ENCODE peak calls at places on chromosomes 12 and 14, in five cellular contexts. One of them, this sample, is unnamed.

GRCh38 chr14:96797943-96798349 is 764 bp downstream of the VRK1 start:
- DNase-seq in HepG2: peak; percentile 20
- DNase-seq in A549: peak; percentile 16
- DNase-seq in GM12878: no peak
- DNase-seq in K562: no peak
- DNase-seq in this sample: no peak

GRCh38 chr12:124512667-124513296 is 54.6 kb downstream of the NCOR2 start:
- DNase-seq in GM12878: no peak
- DNase-seq in HepG2: peak; percentile 76
- DNase-seq in K562: peak; percentile 81
- DNase-seq in A549: peak; percentile 84
- DNase-seq in this sample: peak; percentile 79

GRCh38 chr12:26402648-26403047 is 207.3 kb downstream of the SSPN start:
- DNase-seq in HepG2: peak; percentile 7
- DNase-seq in A549: peak; percentile 15
- DNase-seq in GM12878: no peak
- DNase-seq in K562: no peak
- DNase-seq in this sample: no peak

GRCh38 chr12:9244894-9245293 is 36.7 kb upstream of the PZP start:
- DNase-seq in HepG2: peak; percentile 1
- DNase-seq in GM12878: peak; percentile 24
- DNase-seq in A549: peak; percentile 4
- DNase-seq in K562: no peak
- DNase-seq in this sample: no peak

GRCh38 chr14:102733326-102733725 is 43.9 kb upstream of the TRAF3 start:
- DNase-seq in A549: no peak
- DNase-seq in K562: no peak
- DNase-seq in GM12878: no peak
- DNase-seq in HepG2: no peak
- DNase-seq in this sample: no peak

GRCh38 chr14:50527970-50528369 is 4.4 kb downstream of the MAP4K5 start:
- DNase-seq in GM12878: no peak
- DNase-seq in HepG2: no peak
- DNase-seq in K562: no peak
- DNase-seq in A549: no peak
- DNase-seq in this sample: no peak

GRCh38 chr12:57213763-57214397 is 2.7 kb upstream of the NXPH4 start:
- DNase-seq in HepG2: no peak
- DNase-seq in A549: no peak
- DNase-seq in K562: no peak
- DNase-seq in GM12878: no peak
- DNase-seq in this sample: no peak

GRCh38 chr12:89731064-89731463 is 22.4 kb upstream of the ATP2B1 start:
- DNase-seq in K562: no peak
- DNase-seq in HepG2: no peak
- DNase-seq in A549: no peak
- DNase-seq in GM12878: no peak
- DNase-seq in this sample: no peak

GRCh38 chr12:75542942-75543341 is 31.5 kb upstream of the KRR1 start:
- DNase-seq in HepG2: no peak
- DNase-seq in K562: no peak
- DNase-seq in A549: no peak
- DNase-seq in GM12878: no peak
- DNase-seq in this sample: no peak

GRCh38 chr14:100041274-100041673 is 23.9 kb upstream of the EVL start:
- DNase-seq in K562: no peak
- DNase-seq in HepG2: no peak
- DNase-seq in A549: no peak
- DNase-seq in GM12878: no peak
- DNase-seq in this sample: no peak

GRCh38 chr12:18967814-18968213 is 161.7 kb upstream of the PLEKHA5 start:
- DNase-seq in K562: no peak
- DNase-seq in A549: no peak
- DNase-seq in HepG2: no peak
- DNase-seq in GM12878: no peak
- DNase-seq in this sample: no peak

GRCh38 chr12:24307153-24307552 is 357.7 kb upstream of the SOX5 start:
- DNase-seq in GM12878: no peak
- DNase-seq in K562: no peak
- DNase-seq in A549: no peak
- DNase-seq in HepG2: no peak
- DNase-seq in this sample: no peak

GRCh38 chr14:65281991-65282908 is 130.3 kb upstream of the FUT8 start:
- DNase-seq in K562: no peak
- DNase-seq in A549: no peak
- DNase-seq in GM12878: no peak
- DNase-seq in HepG2: no peak
- DNase-seq in this sample: peak; percentile 80

GRCh38 chr12:75658826-75659823 is 147.7 kb upstream of the KRR1 start:
- DNase-seq in A549: peak; percentile 46
- DNase-seq in HepG2: no peak
- DNase-seq in K562: no peak
- DNase-seq in GM12878: no peak
- DNase-seq in this sample: no peak

GRCh38 chr14:22614240-22614799 is 16.2 kb downstream of the ABHD4 start:
- DNase-seq in K562: no peak
- DNase-seq in GM12878: no peak
- DNase-seq in HepG2: peak; percentile 83
- DNase-seq in A549: peak; percentile 94
- DNase-seq in this sample: no peak

GRCh38 chr12:118061011-118061875 is at the start of gene WSB2:
- DNase-seq in K562: peak; percentile 92
- DNase-seq in GM12878: no peak
- DNase-seq in HepG2: no peak
- DNase-seq in A549: peak; percentile 49
- DNase-seq in this sample: peak; percentile 70

GRCh38 chr12:30985814-30986452 is 59.4 kb downstream of the TSPAN11 start:
- DNase-seq in GM12878: no peak
- DNase-seq in K562: peak; percentile 41
- DNase-seq in A549: peak; percentile 55
- DNase-seq in HepG2: peak; percentile 33
- DNase-seq in this sample: peak; percentile 44

GRCh38 chr14:103891667-103892215 is 36.5 kb upstream of the TDRD9 start:
- DNase-seq in GM12878: no peak
- DNase-seq in HepG2: no peak
- DNase-seq in K562: no peak
- DNase-seq in A549: no peak
- DNase-seq in this sample: no peak

GRCh38 chr12:67721216-67721615 is 72.7 kb downstream of the DYRK2 start:
- DNase-seq in GM12878: no peak
- DNase-seq in HepG2: no peak
- DNase-seq in A549: no peak
- DNase-seq in K562: no peak
- DNase-seq in this sample: no peak

GRCh38 chr12:104721065-104721458 is 237.0 kb downstream of the SLC41A2 start:
- DNase-seq in A549: no peak
- DNase-seq in HepG2: no peak
- DNase-seq in GM12878: no peak
- DNase-seq in K562: no peak
- DNase-seq in this sample: no peak

GRCh38 chr14:61090432-61091216 is 109.6 kb downstream of the SLC38A6 start:
- DNase-seq in A549: no peak
- DNase-seq in HepG2: no peak
- DNase-seq in GM12878: no peak
- DNase-seq in K562: no peak
- DNase-seq in this sample: no peak

GRCh38 chr14:64549805-64550538 is at the start of gene PPP1R36:
- DNase-seq in A549: no peak
- DNase-seq in K562: no peak
- DNase-seq in HepG2: no peak
- DNase-seq in GM12878: no peak
- DNase-seq in this sample: no peak

GRCh38 chr14:67137744-67138371 is 51.4 kb upstream of the GARIN2 start:
- DNase-seq in K562: no peak
- DNase-seq in HepG2: no peak
- DNase-seq in GM12878: no peak
- DNase-seq in A549: peak; percentile 21
- DNase-seq in this sample: no peak

GRCh38 chr12:85273411-85274075 is 6.5 kb upstream of the ALX1 start:
- DNase-seq in HepG2: no peak
- DNase-seq in GM12878: no peak
- DNase-seq in A549: no peak
- DNase-seq in K562: no peak
- DNase-seq in this sample: no peak

GRCh38 chr12:92745874-92746553 is 43.2 kb downstream of the PLEKHG7 start:
- DNase-seq in A549: peak; percentile 79
- DNase-seq in HepG2: no peak
- DNase-seq in GM12878: no peak
- DNase-seq in K562: no peak
- DNase-seq in this sample: no peak

DNA sequence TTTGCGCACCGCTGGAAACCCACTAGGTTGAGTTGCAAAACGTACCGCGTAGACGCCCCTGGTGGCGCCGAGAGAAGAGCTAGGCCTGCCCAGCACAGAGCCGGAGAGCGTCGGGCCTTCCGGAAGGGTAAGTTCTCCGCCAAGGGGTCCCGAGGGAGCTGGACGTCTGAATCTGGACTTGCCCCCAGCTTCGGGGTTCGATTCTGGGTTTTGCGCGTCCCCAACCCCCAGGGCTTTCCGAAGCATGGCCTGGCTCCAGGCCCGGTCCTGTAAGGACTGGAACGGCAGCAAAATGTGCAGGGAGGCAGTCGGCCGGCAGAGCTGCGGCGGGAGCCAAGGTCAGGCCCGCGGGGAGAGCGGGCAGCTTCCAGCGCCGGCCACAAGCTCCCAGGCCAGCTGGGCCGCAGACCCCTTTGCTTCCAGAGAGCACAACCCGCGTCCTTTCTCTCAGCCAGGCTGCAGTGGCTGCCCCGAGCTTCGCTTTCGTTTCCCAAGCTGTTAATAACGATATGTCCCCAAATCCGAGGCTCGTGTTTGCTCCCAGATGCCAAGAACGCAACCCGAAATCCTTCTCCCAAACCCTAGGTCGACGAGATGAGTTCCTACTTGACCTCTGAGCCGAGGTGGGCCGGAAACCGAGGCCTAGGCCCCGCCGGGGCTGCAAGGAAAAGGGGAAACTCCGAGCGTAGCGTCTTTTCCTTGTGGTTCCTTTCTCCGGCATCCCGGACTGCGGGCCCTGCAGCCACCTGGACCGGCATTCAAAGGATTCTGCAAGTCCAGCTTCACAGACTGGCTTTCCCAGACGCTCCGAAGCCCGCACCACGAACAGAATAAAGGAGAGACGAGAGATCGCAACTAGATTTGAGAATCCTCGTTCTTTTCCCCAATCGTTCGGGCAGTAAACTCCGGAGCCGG is 3.2 kb upstream of the TBX5 start:
- DNase-seq in HepG2: no peak
- DNase-seq in GM12878: no peak
- DNase-seq in A549: no peak
- DNase-seq in K562: no peak
- DNase-seq in this sample: no peak
- TF ChIP-seq KDM1A in HepG2: no peak
- TF ChIP-seq KDM1A in GM12878: no peak
- TF ChIP-seq KDM1A in A549: no peak
- TF ChIP-seq KDM1A in K562: no peak
- TF ChIP-seq KDM1A in this sample: no peak

GRCh38 chr14:77554816-77555599 is 56.4 kb upstream of the ISM2 start:
- DNase-seq in HepG2: no peak
- DNase-seq in K562: no peak
- DNase-seq in A549: no peak
- DNase-seq in GM12878: no peak
- DNase-seq in this sample: no peak
- TF ChIP-seq KDM1A in HepG2: no peak
- TF ChIP-seq KDM1A in K562: no peak
- TF ChIP-seq KDM1A in A549: no peak
- TF ChIP-seq KDM1A in GM12878: no peak
- TF ChIP-seq KDM1A in this sample: no peak

GRCh38 chr12:88206636-88207035 is 64.5 kb downstream of the TMTC3 start:
- DNase-seq in K562: no peak
- DNase-seq in A549: no peak
- DNase-seq in GM12878: no peak
- DNase-seq in HepG2: no peak
- DNase-seq in this sample: no peak
- TF ChIP-seq KDM1A in K562: no peak
- TF ChIP-seq KDM1A in A549: no peak
- TF ChIP-seq KDM1A in GM12878: no peak
- TF ChIP-seq KDM1A in HepG2: no peak
- TF ChIP-seq KDM1A in this sample: no peak

GRCh38 chr14:37021406-37021805 is 151.0 kb downstream of the SLC25A21 start:
- DNase-seq in HepG2: no peak
- DNase-seq in K562: no peak
- DNase-seq in A549: no peak
- DNase-seq in GM12878: no peak
- DNase-seq in this sample: no peak

GRCh38 chr14:37027188-37027824 is 145.1 kb downstream of the SLC25A21 start:
- DNase-seq in A549: no peak
- DNase-seq in GM12878: no peak
- DNase-seq in K562: no peak
- DNase-seq in HepG2: no peak
- DNase-seq in this sample: no peak

GRCh38 chr14:37019488-37019887 is 152.9 kb downstream of the SLC25A21 start:
- DNase-seq in A549: no peak
- DNase-seq in HepG2: no peak
- DNase-seq in GM12878: no peak
- DNase-seq in K562: no peak
- DNase-seq in this sample: no peak

GRCh38 chr14:37018571-37019240 is 153.7 kb downstream of the SLC25A21 start:
- DNase-seq in HepG2: no peak
- DNase-seq in GM12878: no peak
- DNase-seq in K562: no peak
- DNase-seq in A549: no peak
- DNase-seq in this sample: no peak

GRCh38 chr14:37024166-37024565 is 148.2 kb downstream of the SLC25A21 start:
- DNase-seq in K562: peak; percentile 7
- DNase-seq in HepG2: peak; percentile 35
- DNase-seq in A549: peak; percentile 9
- DNase-seq in GM12878: no peak
- DNase-seq in this sample: no peak
- TF ChIP-seq KDM1A in K562: no peak
- TF ChIP-seq KDM1A in HepG2: no peak
- TF ChIP-seq KDM1A in A549: no peak
- TF ChIP-seq KDM1A in GM12878: no peak
- TF ChIP-seq KDM1A in this sample: no peak

DNA sequence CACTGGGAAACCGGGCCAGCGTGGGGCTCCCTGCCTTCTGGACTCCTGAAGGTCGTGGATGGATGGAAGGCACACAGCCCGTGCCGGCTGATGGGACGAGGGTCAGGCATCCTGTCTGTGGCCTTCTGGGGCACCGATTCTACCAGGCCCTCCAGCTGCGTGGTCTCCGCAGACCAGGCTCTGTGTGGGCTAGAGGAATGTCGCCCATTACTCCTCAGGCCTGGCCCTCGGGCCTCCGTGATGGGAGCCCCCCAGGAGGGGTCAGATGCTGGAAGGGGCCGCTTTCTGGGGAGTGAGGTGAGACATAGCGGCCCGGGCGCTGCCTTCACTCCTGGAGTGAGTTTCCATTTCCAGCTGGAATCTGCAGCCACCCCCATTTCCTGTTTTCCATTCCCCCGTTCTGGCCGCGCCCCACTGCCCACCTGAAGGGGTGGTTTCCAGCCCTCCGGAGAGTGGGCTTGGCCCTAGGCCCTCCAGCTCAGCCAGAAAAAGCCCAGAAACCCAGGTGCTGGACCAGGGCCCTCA is 26.9 kb downstream of the HIP1R start:
- DNase-seq in GM12878: no peak
- DNase-seq in K562: no peak
- DNase-seq in HepG2: no peak
- DNase-seq in A549: no peak
- DNase-seq in this sample: no peak
- TF ChIP-seq KDM1A in GM12878: no peak
- TF ChIP-seq KDM1A in K562: no peak
- TF ChIP-seq KDM1A in HepG2: no peak
- TF ChIP-seq KDM1A in A549: no peak
- TF ChIP-seq KDM1A in this sample: no peak